ENCODE peak calls at places on chromosomes 12 and 14, in four cellular contexts. H is H9, S is IMR-90, K is H1. Y is an unnamed sample.

GRCh38 chr14:68968051-68968450 is 11.1 kb downstream of the ACTN1 start:
- DNase-seq in H (no peak), S (no peak), K (no peak), Y (no peak)

GRCh38 chr14:68794856-68795601 is 2.2 kb upstream of the ZFP36L1 start:
- DNase-seq in H (no peak), S (peak; percentile 95), K (no peak), Y (peak; percentile 78)

GRCh38 chr12:2169964-2170363 is 117.2 kb downstream of the CACNA1C start:
- DNase-seq in H (no peak), S (no peak), K (no peak), Y (no peak)

GRCh38 chr12:95416111-95416636 is 57.8 kb upstream of the METAP2 start:
- DNase-seq in H (no peak), S (no peak), K (no peak), Y (no peak)

GRCh38 chr14:61471297-61471980 is 150.1 kb downstream of the PRKCH start:
- DNase-seq in H (no peak), S (no peak), K (no peak), Y (no peak)

GRCh38 chr12:125983784-125984510 is 918.7 kb downstream of the AACS start:
- DNase-seq in H (peak; percentile 94), S (no peak), K (no peak), Y (peak; percentile 78)

GRCh38 chr12:104219908-104220404 is 4.4 kb downstream of the TXNRD1 start:
- DNase-seq in H (no peak), S (peak; percentile 83), K (no peak), Y (peak; percentile 88)

GRCh38 chr12:106068296-106068695 is 70.5 kb downstream of the NUAK1 start:
- DNase-seq in H (no peak), S (no peak), K (no peak), Y (no peak)

GRCh38 chr12:123270380-123271181 is 1.1 kb downstream of the CDK2AP1 start:
- DNase-seq in H (no peak), S (peak; percentile 28), K (no peak), Y (no peak)

GRCh38 chr12:70812124-70812523 is 108.4 kb downstream of the PTPRR start:
- DNase-seq in H (no peak), S (no peak), K (no peak), Y (no peak)

GRCh38 chr14:63563370-63564026 is 20.3 kb upstream of the PPP2R5E start:
- DNase-seq in H (no peak), S (peak; percentile 30), K (no peak), Y (peak; percentile 79)

GRCh38 chr12:4962539-4963486 is 53.1 kb downstream of the KCNA1 start:
- DNase-seq in H (peak; percentile 68), S (no peak), K (no peak), Y (peak; percentile 89)

GRCh38 chr12:104569348-104570173 is 112.8 kb downstream of the CHST11 start:
- DNase-seq in H (no peak), S (no peak), K (no peak), Y (no peak)

GRCh38 chr14:98633380-98633779 is 638.6 kb downstream of the BCL11B start:
- DNase-seq in H (no peak), S (no peak), K (no peak), Y (no peak)

GRCh38 chr12:69000540-69001243 is 67.7 kb upstream of the CPM start:
- DNase-seq in H (no peak), S (peak; percentile 70), K (no peak), Y (peak; percentile 14)

GRCh38 chr14:95935228-95935822 is 58.7 kb downstream of the TUNAR start:
- DNase-seq in H (peak; percentile 45), S (peak; percentile 41), K (no peak), Y (peak; percentile 61)

GRCh38 chr14:33777651-33778050 is 173.2 kb downstream of the EGLN3 start:
- DNase-seq in H (no peak), S (no peak), K (no peak), Y (no peak)

GRCh38 chr12:31629756-31630732 is 29.4 kb upstream of the ETFBKMT start:
- DNase-seq in H (no peak), S (peak; percentile 55), K (no peak), Y (no peak)

DNA sequence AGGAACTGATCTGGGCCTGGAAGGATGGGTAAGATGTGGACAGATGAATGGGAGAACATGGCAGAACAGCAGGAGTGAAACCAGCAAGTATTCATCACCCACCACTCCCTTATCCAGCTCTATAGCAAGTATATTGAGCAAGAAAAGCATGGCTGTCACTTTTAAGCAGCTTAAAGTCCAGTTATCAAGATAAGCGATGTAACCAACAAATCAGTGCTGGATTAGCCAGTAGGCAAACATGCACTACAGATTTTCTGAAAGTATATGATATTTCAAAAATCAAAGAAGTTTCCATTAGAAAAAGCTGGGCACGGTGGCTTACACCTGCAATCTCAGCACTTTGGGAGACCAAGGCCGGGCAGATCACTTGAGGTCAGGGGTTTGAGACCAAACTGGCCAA is 53.9 kb upstream of the ATP2A2 start:
- DNase-seq in H (no peak), S (no peak), K (no peak), Y (no peak)
- H3K56ac ChIP-seq in H (no peak overlapping the region), S (no peak overlapping the region), K (no peak overlapping the region), Y (no peak overlapping the region)

GRCh38 chr12:132263061-132263360 is 66.4 kb downstream of the GALNT9 start:
- DNase-seq in H (no peak), S (no peak), K (no peak), Y (no peak)
- H4K5ac ChIP-seq in H (no peak overlapping the region), S (no peak overlapping the region), K (no peak overlapping the region), Y (no peak overlapping the region)

GRCh38 chr14:75069811-75070145 is 337 bp downstream of the ZC2HC1C start:
- DNase-seq in H (no peak), S (no peak), K (no peak), Y (no peak)
- H3K56ac ChIP-seq in H (no peak overlapping the region), S (no peak overlapping the region), K (no peak overlapping the region), Y (peak overlapping the region; percentile 78)

DNA sequence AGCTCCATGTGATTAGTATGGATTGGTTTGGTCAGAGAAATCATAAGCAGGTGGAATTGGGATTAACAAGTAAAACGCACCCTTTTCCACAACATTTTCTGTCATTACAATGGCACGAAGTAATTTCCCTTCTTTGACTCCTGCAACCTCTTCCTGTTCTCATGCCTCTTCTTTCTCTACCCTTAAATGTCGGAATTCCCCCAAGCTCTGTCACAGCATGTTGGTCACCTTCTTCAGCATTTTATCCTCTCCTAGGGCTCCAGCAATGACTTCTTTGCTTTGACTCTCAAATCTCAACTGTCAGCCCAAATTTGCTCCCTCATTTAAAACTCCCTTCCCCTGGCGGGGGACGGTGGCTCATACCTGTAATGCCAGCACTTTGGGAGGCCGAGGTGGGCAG is 5.3 kb upstream of the GRIP1 start:
- DNase-seq in H (no peak), S (no peak), K (no peak), Y (no peak)
- H4K5ac ChIP-seq in H (no peak overlapping the region), S (no peak overlapping the region), K (no peak overlapping the region), Y (no peak overlapping the region)

GRCh38 chr12:38427442-38427841 is 110.9 kb downstream of the ALG10B start:
- DNase-seq in H (no peak), S (no peak), K (no peak), Y (no peak)
- H3K56ac ChIP-seq in H (no peak overlapping the region), S (no peak overlapping the region), K (no peak overlapping the region), Y (no peak overlapping the region)

GRCh38 chr14:76759589-76759988 is 1.7 kb upstream of the VASH1 start:
- DNase-seq in H (peak; percentile 19), S (no peak), K (no peak), Y (no peak)

GRCh38 chr14:76753799-76754198 is 7.5 kb upstream of the VASH1 start:
- DNase-seq in H (no peak), S (no peak), K (no peak), Y (no peak)

GRCh38 chr14:76754586-76754985 is 6.7 kb upstream of the VASH1 start:
- DNase-seq in H (no peak), S (no peak), K (no peak), Y (no peak)

GRCh38 chr14:76752744-76753143 is 8.5 kb upstream of the VASH1 start:
- DNase-seq in H (no peak), S (no peak), K (no peak), Y (no peak)

DNA sequence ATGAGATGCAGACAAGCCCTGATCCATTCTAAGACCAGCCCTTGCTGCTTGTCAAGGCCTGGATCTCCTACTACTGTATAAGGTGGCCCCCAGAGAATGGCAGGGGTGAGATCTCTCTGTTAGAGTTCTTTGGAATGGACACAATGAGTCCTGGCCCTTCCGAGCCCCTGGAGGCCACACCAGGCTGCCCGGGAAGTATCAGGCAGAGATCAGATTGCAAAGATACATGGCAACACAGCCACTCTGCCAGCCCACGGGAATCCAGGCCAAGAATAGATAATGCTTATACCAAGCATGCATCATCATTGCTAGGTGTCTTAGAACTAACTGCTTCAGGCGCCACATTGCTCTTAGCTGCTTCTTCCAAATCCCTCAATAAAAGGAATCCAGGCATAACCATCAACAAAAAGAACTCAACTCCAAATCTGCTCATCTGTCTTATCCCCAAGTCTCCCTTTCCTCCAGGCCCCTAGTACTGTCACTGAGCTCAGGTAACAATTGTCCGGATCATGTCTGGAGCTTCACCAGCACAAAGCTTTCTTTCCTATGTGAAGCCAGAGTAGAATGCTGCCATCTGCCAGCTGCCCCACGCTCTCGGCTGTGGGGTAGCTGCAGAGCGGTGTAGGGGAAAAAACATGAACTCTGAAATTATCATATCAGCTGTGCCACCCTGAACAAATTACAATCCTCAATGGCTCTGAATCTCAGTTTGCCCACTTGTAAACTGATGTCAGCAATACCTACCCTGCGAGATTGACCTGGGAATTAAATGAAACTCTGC is 5.5 kb upstream of the VASH1 start:
- DNase-seq in H (no peak), S (no peak), K (no peak), Y (no peak)
- H4K5ac ChIP-seq in H (no peak overlapping the region), S (no peak overlapping the region), K (no peak overlapping the region), Y (no peak overlapping the region)

GRCh38 chr12:109589240-109589590 is 15.6 kb downstream of the MVK start:
- DNase-seq in H (no peak), S (no peak), K (no peak), Y (no peak)
- H3K56ac ChIP-seq in H (no peak overlapping the region), S (no peak overlapping the region), K (no peak overlapping the region), Y (no peak overlapping the region)

DNA sequence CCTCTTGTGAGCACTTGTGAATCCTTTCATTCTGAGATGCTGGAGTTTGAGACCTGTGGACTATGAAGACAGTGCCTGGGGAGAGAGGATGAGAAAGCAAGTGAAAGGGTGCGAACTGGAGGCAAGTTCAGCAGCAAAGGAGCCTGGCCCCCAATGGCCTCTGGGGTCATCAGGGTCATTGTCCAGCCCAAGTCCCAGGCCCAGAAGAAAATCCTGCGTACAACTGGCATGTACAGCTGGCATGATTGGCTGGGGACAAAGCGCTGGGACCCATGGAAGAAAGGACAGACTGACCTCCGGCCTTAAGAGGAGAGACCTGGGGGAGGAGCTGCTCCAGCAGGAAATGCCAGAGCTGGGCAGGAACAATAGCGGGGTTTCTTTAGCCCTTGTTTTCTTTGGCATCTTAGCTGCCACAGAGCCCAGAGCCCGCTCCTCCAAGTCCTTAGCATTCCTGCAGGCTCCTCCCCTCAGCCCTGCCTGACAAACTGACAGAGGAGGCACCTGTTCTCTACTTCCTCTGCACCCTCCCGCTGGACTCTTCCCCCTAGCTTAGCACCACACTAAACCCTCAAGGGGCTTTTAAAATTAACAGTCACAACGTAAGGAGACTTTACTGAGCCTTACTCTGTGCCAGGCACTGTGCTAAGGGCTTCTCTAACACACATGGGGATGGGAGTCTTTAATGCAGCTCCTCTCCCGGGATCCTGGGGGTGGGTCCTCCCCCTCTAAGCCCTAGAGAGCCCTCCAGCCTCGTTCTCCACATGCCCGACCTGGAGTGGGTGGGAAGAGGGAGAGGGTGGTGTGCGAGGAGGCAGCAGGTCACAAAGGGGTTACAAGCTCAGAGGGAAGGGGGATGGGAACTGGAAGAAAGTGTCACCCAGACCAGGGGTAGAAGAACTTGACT is 1.9 kb upstream of the AQP5 start:
- DNase-seq in H (peak; percentile 86), S (no peak), K (peak; percentile 60), Y (peak; percentile 61)
- H4K5ac ChIP-seq in H (no peak overlapping the region), S (no peak overlapping the region), K (no peak overlapping the region), Y (no peak overlapping the region)

Y was measured in mesendoderm.